ENCODE peak calls at places on chromosomes 5 and 9, in eight cellular contexts. D is choroid plexus epithelial cell; O is RWPE1; V is left ventricle myocardium inferior; U is RWPE2; X is activated CD8-positive, alpha-beta T cell treated with anti-CD3 and anti-CD28 coated beads for 36 hours; J is tibial nerve; S is lower lobe of right lung. Z is an unnamed sample.

GRCh38 chr5:43314724-43315123 is 1.5 kb upstream of the HMGCS1 start:
- DNase-seq in D (no peak), X (no peak), S (no peak), J (no peak), O (no peak), V (no peak), U (no peak), Z (no peak)

GRCh38 chr5:148858547-148858946 is 32.1 kb downstream of the ADRB2 start:
- DNase-seq in X (no peak), O (no peak), V (no peak), U (no peak), D (no peak), J (no peak), S (no peak), Z (no peak)

GRCh38 chr9:128684325-128685021 is 4.5 kb upstream of the SET start:
- DNase-seq in V (peak), J (peak), D (peak), X (peak), U (peak), O (peak), S (peak), Z (no peak)

GRCh38 chr5:78602400-78602799 is 46.2 kb downstream of the LHFPL2 start:
- DNase-seq in U (no peak), V (no peak), O (no peak), J (no peak), D (no peak), X (no peak), S (no peak), Z (no peak)

GRCh38 chr9:91782711-91783214 is 167.3 kb downstream of the ROR2 start:
- DNase-seq in O (no peak), U (no peak), S (no peak), V (no peak), X (no peak), J (no peak), D (no peak), Z (no peak)

GRCh38 chr5:159099049-159099760 is 511 bp downstream of the EBF1 start:
- DNase-seq in U (no peak), X (peak), V (no peak), J (no peak), D (peak), S (peak), O (peak), Z (peak)

GRCh38 chr5:67901816-67902496 is 313.6 kb upstream of the PIK3R1 start:
- DNase-seq in V (no peak), J (no peak), U (no peak), D (no peak), X (no peak), O (no peak), S (no peak), Z (no peak)

GRCh38 chr5:146048994-146049703 is 56.2 kb downstream of the PLAC8L1 start:
- DNase-seq in V (no peak), O (peak), X (peak), U (no peak), S (no peak), D (peak), J (peak), Z (no peak)

GRCh38 chr9:92501671-92502393 is 19.5 kb upstream of the ASPN start:
- DNase-seq in S (no peak), J (no peak), U (no peak), D (peak), V (peak), X (peak), O (peak), Z (no peak)

GRCh38 chr9:3963266-3964019 is 336.4 kb downstream of the GLIS3 start:
- DNase-seq in O (no peak), U (no peak), S (no peak), X (no peak), J (peak), V (no peak), D (peak), Z (no peak)

GRCh38 chr5:58357121-58357520 is 102.8 kb downstream of the PLK2 start:
- DNase-seq in D (peak), U (no peak), O (no peak), V (no peak), J (no peak), X (no peak), S (no peak), Z (no peak)

GRCh38 chr9:126375386-126375785 is 48.8 kb downstream of the MVB12B start:
- DNase-seq in J (no peak), V (no peak), S (no peak), X (no peak), D (peak), U (no peak), O (no peak), Z (no peak)

GRCh38 chr9:32886021-32886420 is 102.7 kb downstream of the TMEM215 start:
- DNase-seq in J (no peak), S (no peak), D (no peak), O (no peak), V (no peak), U (no peak), X (no peak), Z (no peak)

GRCh38 chr9:13388157-13388556 is 108.7 kb upstream of the MPDZ start:
- DNase-seq in X (no peak), U (no peak), O (no peak), J (no peak), V (no peak), D (peak), S (no peak), Z (no peak)

GRCh38 chr5:139473565-139473964 is 2.8 kb downstream of the SMIM33 start:
- DNase-seq in J (no peak), O (peak), S (no peak), V (no peak), U (no peak), D (no peak), X (no peak), Z (no peak)

GRCh38 chr9:134626141-134626423 is 15.5 kb upstream of the COL5A1 start:
- DNase-seq in D (no peak), V (no peak), U (no peak), O (no peak), S (peak), X (no peak), J (no peak), Z (no peak)

GRCh38 chr9:28824410-28824963 is 1251.2 kb upstream of the C9orf72 start:
- DNase-seq in S (no peak), X (no peak), V (no peak), D (no peak), U (no peak), J (no peak), O (no peak), Z (no peak)

GRCh38 chr5:14476791-14477435 is 104.7 kb upstream of the OTULINL start:
- DNase-seq in X (no peak), U (no peak), S (no peak), O (peak), D (peak), V (no peak), J (no peak), Z (no peak)

GRCh38 chr5:10724799-10725507 is 36.1 kb downstream of the DAP start:
- DNase-seq in O (peak), S (no peak), U (no peak), J (peak), X (no peak), D (peak), V (peak), Z (no peak)

GRCh38 chr9:108850293-108850897 is 5.4 kb downstream of the ACTL7B start:
- DNase-seq in S (no peak), X (no peak), V (no peak), U (no peak), O (peak), D (peak), J (no peak), Z (no peak)

GRCh38 chr5:142063878-142064331 is 44.7 kb upstream of the NDFIP1 start:
- DNase-seq in X (peak), J (peak), S (no peak), D (peak), O (no peak), U (no peak), V (peak), Z (no peak)

GRCh38 chr9:79939819-79940218 is 368.1 kb downstream of the TLE4 start:
- DNase-seq in X (no peak), J (no peak), S (no peak), O (no peak), D (no peak), U (no peak), V (no peak), Z (no peak)

GRCh38 chr5:6714221-6715041 is 1.2 kb downstream of the TENT4A start:
- DNase-seq in X (peak), O (peak), U (no peak), S (peak), J (no peak), D (no peak), V (peak), Z (no peak)

GRCh38 chr5:58016329-58016728 is 443.6 kb downstream of the PLK2 start:
- DNase-seq in X (no peak), U (peak), S (no peak), J (peak), O (peak), D (peak), V (no peak), Z (no peak)

GRCh38 chr5:167918492-167919267 is 372.8 kb upstream of the WWC1 start:
- DNase-seq in J (peak), X (no peak), D (no peak), S (no peak), O (no peak), V (no peak), U (no peak), Z (no peak)

GRCh38 chr5:78295035-78295961 is 800 bp upstream of the AP3B1 start:
- DNase-seq in X (peak), V (peak), J (peak), S (peak), D (no peak), U (peak), O (peak), Z (peak)

GRCh38 chr5:131944700-131945550 is 538 bp downstream of the MEIKIN start:
- DNase-seq in U (no peak), O (no peak), J (no peak), S (no peak), D (no peak), V (no peak), X (no peak), Z (no peak)

GRCh38 chr9:4235951-4236804 is 63.7 kb downstream of the GLIS3 start:
- DNase-seq in J (no peak), U (no peak), S (no peak), X (no peak), V (no peak), D (peak), O (peak), Z (no peak)

GRCh38 chr9:113355197-113355596 is 5.9 kb downstream of the BSPRY start:
- DNase-seq in O (no peak), S (no peak), J (no peak), U (no peak), D (peak), X (no peak), V (no peak), Z (no peak)

GRCh38 chr9:27792971-27793689 is 219.8 kb upstream of the C9orf72 start:
- DNase-seq in V (no peak), O (no peak), X (no peak), S (no peak), D (no peak), U (no peak), J (no peak), Z (no peak)

GRCh38 chr9:78954286-78954685 is 617.5 kb upstream of the TLE4 start:
- DNase-seq in O (no peak), D (peak), U (no peak), X (no peak), J (no peak), S (no peak), V (no peak), Z (no peak)

GRCh38 chr5:174083041-174083827 is 37.7 kb downstream of the NSG2 start:
- DNase-seq in O (no peak), U (no peak), D (no peak), J (no peak), V (no peak), X (no peak), S (no peak), Z (no peak)

GRCh38 chr9:120708526-120709224 is 5.6 kb downstream of the MEGF9 start:
- DNase-seq in U (no peak), J (no peak), O (peak), V (no peak), D (no peak), S (no peak), X (no peak), Z (no peak)

GRCh38 chr5:135387629-135387960 is 11.4 kb downstream of the MACROH2A1 start:
- DNase-seq in J (no peak), V (no peak), U (no peak), X (no peak), S (no peak), D (no peak), O (no peak), Z (no peak)
- TF ChIP-seq CTCF in J (no peak), V (no peak), U (no peak), X (no peak), S (no peak), D (no peak), O (no peak), Z (no peak)

GRCh38 chr5:33299621-33300208 is 141.1 kb upstream of the TARS1 start:
- DNase-seq in V (no peak), O (peak), J (no peak), S (no peak), X (no peak), D (peak), U (no peak), Z (no peak)
- TF ChIP-seq CTCF in V (peak), O (peak), J (peak), S (peak), X (peak), D (peak), U (peak), Z (peak)

GRCh38 chr5:169331292-169331852 is 30.4 kb upstream of the SLIT3 start:
- DNase-seq in X (no peak), J (no peak), V (no peak), U (no peak), O (no peak), S (no peak), D (no peak), Z (no peak)
- TF ChIP-seq CTCF in X (no peak), J (no peak), V (no peak), U (peak), O (no peak), S (no peak), D (no peak), Z (peak)

GRCh38 chr5:179720222-179720621 is 12.4 kb upstream of the MAML1 start:
- DNase-seq in S (no peak), X (no peak), U (no peak), V (no peak), J (no peak), O (no peak), D (no peak), Z (no peak)

GRCh38 chr5:179716286-179716685 is 16.3 kb upstream of the MAML1 start:
- DNase-seq in J (no peak), O (no peak), X (no peak), U (no peak), S (no peak), D (no peak), V (no peak), Z (no peak)
- TF ChIP-seq CTCF in J (no peak), O (no peak), X (no peak), U (no peak), S (no peak), D (no peak), V (no peak), Z (no peak)

GRCh38 chr5:150286820-150287219 is 2.8 kb downstream of the CAMK2A start:
- DNase-seq in V (no peak), S (no peak), U (no peak), J (no peak), O (no peak), D (no peak), X (peak), Z (peak)
- TF ChIP-seq CTCF in V (peak), S (no peak), U (peak), J (no peak), O (no peak), D (peak), X (peak), Z (peak)

GRCh38 chr9:127608104-127608966 is 3.7 kb upstream of the STXBP1 start:
- DNase-seq in S (peak), X (peak), V (peak), U (peak), D (peak), O (peak), J (no peak), Z (no peak)

GRCh38 chr9:127614961-127615360 is 2.9 kb downstream of the STXBP1 start:
- DNase-seq in X (no peak), D (peak), V (no peak), J (no peak), O (no peak), S (no peak), U (no peak), Z (no peak)

GRCh38 chr9:127612993-127613954 is 1.2 kb downstream of the STXBP1 start:
- DNase-seq in D (peak), J (peak), X (peak), O (peak), U (peak), S (peak), V (peak), Z (peak)

GRCh38 chr9:127611796-127612790 is at the start of gene STXBP1:
- DNase-seq in U (peak), S (peak), J (peak), D (peak), X (peak), V (peak), O (peak), Z (peak)
- TF ChIP-seq CTCF in U (peak), S (no peak), J (no peak), D (peak), X (no peak), V (peak), O (peak), Z (peak)

GRCh38 chr5:32197032-32197431 is 22.9 kb upstream of the GOLPH3 start:
- DNase-seq in X (no peak), U (no peak), V (no peak), S (no peak), D (no peak), O (no peak), J (no peak), Z (no peak)
- TF ChIP-seq CTCF in X (no peak), U (no peak), V (no peak), S (no peak), D (no peak), O (no peak), J (no peak), Z (no peak)

DNA sequence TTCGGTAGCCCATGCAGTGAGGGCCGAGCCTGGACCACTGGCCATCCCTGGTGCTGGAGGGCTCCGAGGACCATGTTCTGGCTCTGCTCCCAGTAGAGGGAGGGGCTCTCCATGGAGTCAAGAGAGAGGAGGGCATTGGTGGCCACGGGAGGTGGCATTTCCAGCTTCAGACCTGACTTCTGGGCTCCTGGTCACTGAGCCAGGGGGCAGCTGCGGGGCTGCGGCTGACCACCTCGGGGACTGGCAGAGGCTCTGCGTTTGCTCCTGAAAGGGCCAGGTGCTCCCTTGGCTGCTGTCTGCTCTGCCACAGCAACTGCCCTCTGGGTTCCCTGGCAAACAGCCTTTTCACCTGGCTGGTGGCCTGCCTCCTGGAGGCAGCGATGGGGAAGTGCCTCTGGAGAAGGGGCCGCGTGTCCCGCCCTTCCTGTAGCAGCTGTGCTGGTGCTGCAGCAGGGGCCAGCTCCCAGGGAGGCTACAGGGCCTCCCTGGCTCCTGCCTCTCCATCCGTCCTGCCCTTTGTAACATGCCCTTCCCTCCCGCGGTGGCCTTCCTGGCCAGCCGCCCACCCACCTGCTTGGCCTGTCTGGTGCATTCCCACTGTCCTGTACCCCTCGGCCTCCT is 144.6 kb downstream of the CACNA1B start:
- DNase-seq in J (no peak), O (no peak), S (peak), U (peak), D (peak), V (no peak), X (peak), Z (no peak)
- TF ChIP-seq CTCF in J (no peak), O (no peak), S (no peak), U (peak), D (peak), V (peak), X (peak), Z (peak)

Z was measured in chondrocyte.